ENCODE peak calls at places on chromosomes 11 and 22, in ten cellular contexts. U is right lobe of liver, P is fibroblast of the aortic adventitia, Y is A549, W is heart left ventricle, V is astrocyte of the cerebellum, T is skeletal muscle cell, G is HL-60, H is foreskin fibroblast, E is aorta. D is an unnamed sample.

GRCh38 chr22:44538518-44539315 is 40.7 kb upstream of the RTL6 start:
- DNase-seq in U (no peak), G (no peak), E (no peak), Y (no peak), P (no peak), W (no peak), H (no peak), V (no peak), T (no peak), D (no peak)

GRCh38 chr11:117205211-117205818 is 6.1 kb downstream of the TAGLN start:
- DNase-seq in P (no peak), G (no peak), Y (no peak), U (no peak), E (no peak), H (peak), V (no peak), W (no peak), T (no peak), D (no peak)

GRCh38 chr11:19786644-19787043 is 74.0 kb downstream of the NAV2 start:
- DNase-seq in V (no peak), U (no peak), P (no peak), W (no peak), E (no peak), Y (no peak), G (no peak), H (no peak), T (no peak), D (no peak)

GRCh38 chr11:19938866-19939265 is 221.4 kb downstream of the DBX1 start:
- DNase-seq in P (no peak), G (no peak), W (no peak), E (no peak), V (no peak), T (no peak), U (no peak), Y (no peak), H (no peak), D (no peak)

GRCh38 chr22:29190051-29190450 is 15.6 kb upstream of the EMID1 start:
- DNase-seq in V (no peak), E (no peak), T (no peak), W (no peak), U (peak), H (no peak), G (no peak), Y (no peak), P (no peak), D (no peak)

GRCh38 chr11:17015639-17016125 is 1.5 kb upstream of the PLEKHA7 start:
- DNase-seq in Y (no peak), P (no peak), E (no peak), H (peak), W (no peak), V (no peak), G (no peak), U (no peak), T (peak), D (no peak)

GRCh38 chr22:37275622-37276021 is 6.7 kb upstream of the CYTH4 start:
- DNase-seq in E (no peak), V (no peak), P (no peak), Y (no peak), U (no peak), G (no peak), W (no peak), H (no peak), T (no peak), D (no peak)

GRCh38 chr11:18704045-18704645 is 5.6 kb downstream of the TMEM86A start:
- DNase-seq in Y (no peak), W (no peak), H (no peak), U (no peak), G (no peak), E (no peak), P (no peak), T (no peak), V (no peak), D (no peak)

GRCh38 chr11:62394825-62395538 is 23.9 kb upstream of the SCGB1A1 start:
- DNase-seq in T (peak), G (no peak), U (peak), P (peak), E (peak), Y (peak), W (peak), H (peak), V (peak), D (peak)

GRCh38 chr22:24205438-24206189 is 24.3 kb downstream of the SUSD2 start:
- DNase-seq in Y (no peak), P (no peak), T (no peak), W (no peak), E (no peak), V (no peak), U (no peak), H (no peak), G (no peak), D (no peak)

GRCh38 chr22:24207264-24208011 is 26.2 kb downstream of the SUSD2 start:
- DNase-seq in Y (no peak), U (no peak), H (peak), E (no peak), T (no peak), G (no peak), W (no peak), P (peak), V (no peak), D (no peak)

GRCh38 chr22:24209016-24209415 is 27.7 kb downstream of the SUSD2 start:
- DNase-seq in T (no peak), V (no peak), G (no peak), P (no peak), Y (no peak), U (no peak), H (peak), E (no peak), W (no peak), D (no peak)

GRCh38 chr22:24208012-24208749 is 26.9 kb downstream of the SUSD2 start:
- DNase-seq in T (peak), U (no peak), W (peak), H (peak), V (peak), G (peak), Y (peak), E (no peak), P (peak), D (peak)
- H3K4me3 ChIP-seq in T (no peak), U (no peak), W (no peak), H (no peak), V (no peak), G (no peak), Y (no peak), E (no peak), P (no peak), D (no peak)

GRCh38 chr11:6323291-6323905 is 3.1 kb upstream of the CAVIN3 start:
- DNase-seq in E (no peak), Y (no peak), P (no peak), U (no peak), W (no peak), T (no peak), H (no peak), G (no peak), V (no peak), D (no peak)

GRCh38 chr11:6320411-6321207 is at the start of gene CAVIN3:
- DNase-seq in V (peak), W (peak), E (peak), G (no peak), U (peak), T (peak), H (peak), Y (peak), P (peak), D (peak)

GRCh38 chr11:6321961-6322362 is 1.7 kb upstream of the CAVIN3 start:
- DNase-seq in W (no peak), U (no peak), T (no peak), P (peak), V (no peak), E (no peak), G (no peak), H (peak), Y (no peak), D (peak)

GRCh38 chr11:6319879-6320410 is 356 bp downstream of the CAVIN3 start:
- DNase-seq in U (peak), T (peak), W (peak), Y (peak), G (no peak), V (peak), H (peak), E (peak), P (peak), D (peak)

DNA sequence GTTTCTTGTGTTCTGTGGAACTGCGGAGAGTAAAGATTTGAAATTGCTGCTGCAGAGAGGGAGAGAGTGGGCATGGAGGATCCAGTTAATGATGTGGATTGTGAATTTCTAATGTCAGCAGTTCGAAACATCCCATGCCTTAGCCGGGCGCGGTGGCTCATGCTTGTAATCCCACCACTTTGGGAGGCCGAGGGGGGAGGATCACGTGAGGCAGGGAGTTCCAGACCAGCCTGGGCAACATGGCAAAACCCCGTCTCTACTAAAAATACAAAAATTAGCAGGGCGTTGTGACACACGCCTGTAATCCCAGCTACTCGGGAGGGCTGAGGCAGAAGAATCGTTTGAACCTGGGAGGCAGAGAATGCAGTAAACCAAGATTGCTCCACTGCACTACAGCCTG is 1.1 kb upstream of the CAVIN3 start:
- DNase-seq in E (no peak), Y (no peak), P (no peak), T (no peak), H (peak), W (no peak), G (no peak), U (no peak), V (no peak), D (no peak)
- H3K4me3 ChIP-seq in E (no peak), Y (no peak), P (peak), T (peak), H (peak), W (peak), G (no peak), U (no peak), V (no peak), D (no peak)

GRCh38 chr11:43548921-43549320 is 131.6 kb upstream of the HSD17B12 start:
- DNase-seq in H (no peak), P (no peak), G (no peak), T (no peak), W (no peak), V (no peak), Y (no peak), E (no peak), U (no peak), D (no peak)

GRCh38 chr11:43547900-43548381 is 132.6 kb upstream of the HSD17B12 start:
- DNase-seq in Y (no peak), W (no peak), H (peak), T (no peak), E (no peak), G (no peak), U (no peak), V (no peak), P (no peak), D (no peak)

GRCh38 chr11:43545610-43546009 is 134.9 kb upstream of the HSD17B12 start:
- DNase-seq in G (no peak), U (no peak), P (no peak), Y (no peak), W (no peak), H (no peak), E (no peak), T (no peak), V (no peak), D (no peak)

GRCh38 chr11:43546561-43547410 is 133.8 kb upstream of the HSD17B12 start:
- DNase-seq in Y (no peak), V (no peak), G (no peak), U (no peak), W (no peak), P (no peak), H (no peak), E (no peak), T (no peak), D (no peak)

DNA sequence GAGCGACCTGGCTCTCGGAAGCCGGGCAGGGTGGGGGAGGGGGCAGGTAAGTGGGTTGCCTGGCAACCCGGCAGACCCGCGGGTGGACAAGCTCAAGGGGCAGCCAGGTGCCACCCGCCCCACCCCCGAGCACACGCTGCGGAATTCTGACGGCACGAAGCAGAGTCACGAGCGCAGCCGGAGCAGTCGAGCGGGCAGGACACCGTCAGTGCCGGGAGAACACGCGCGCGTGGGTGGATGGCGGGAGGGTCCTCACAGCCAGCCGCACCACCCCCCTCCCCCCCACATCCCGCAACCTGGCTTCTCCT is 133.2 kb upstream of the HSD17B12 start:
- DNase-seq in W (no peak), U (no peak), G (no peak), P (no peak), Y (no peak), H (peak), E (no peak), T (no peak), V (no peak), D (no peak)
- H3K4me3 ChIP-seq in W (peak), U (no peak), G (no peak), P (no peak), Y (peak), H (no peak), E (no peak), T (peak), V (peak), D (no peak)

GRCh38 chr22:38313384-38313955 is 3.8 kb downstream of the CSNK1E start:
- DNase-seq in W (peak), E (peak), T (peak), P (peak), G (no peak), U (no peak), H (peak), V (peak), Y (no peak), D (peak)
- H3K4me3 ChIP-seq in W (peak), E (no peak), T (peak), P (peak), G (no peak), U (no peak), H (peak), V (peak), Y (peak), D (peak)

DNA sequence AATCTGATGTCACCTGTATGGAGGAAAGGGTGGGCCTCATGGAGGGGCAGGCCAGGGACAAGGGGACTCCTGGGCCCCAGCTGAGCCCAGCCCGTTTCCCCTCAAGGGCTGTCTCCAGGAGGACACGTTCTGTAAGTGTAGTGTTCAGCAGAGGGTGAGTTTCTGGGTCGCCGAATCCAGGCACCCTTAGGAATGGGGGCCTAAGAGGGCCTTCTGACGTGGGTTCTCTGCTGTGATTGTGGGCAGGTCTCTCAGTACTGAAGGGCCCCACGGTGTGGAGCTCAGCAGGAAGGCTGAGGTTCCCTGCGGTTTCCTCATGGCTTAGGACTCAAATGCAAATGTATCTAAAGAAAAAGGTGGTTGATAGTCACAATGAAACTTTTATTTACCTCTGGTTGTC is 6.5 kb downstream of the PTDSS2 start:
- DNase-seq in U (no peak), T (no peak), W (no peak), P (no peak), Y (no peak), V (no peak), H (no peak), E (no peak), G (no peak), D (no peak)
- H3K4me3 ChIP-seq in U (no peak), T (no peak), W (no peak), P (no peak), Y (no peak), V (no peak), H (no peak), E (no peak), G (no peak), D (no peak)

GRCh38 chr11:39651857-39652461 is 1807.5 kb downstream of the LRRC4C start:
- DNase-seq in P (no peak), H (no peak), T (no peak), E (no peak), W (no peak), V (no peak), U (no peak), G (no peak), Y (no peak), D (no peak)
- H3K4me3 ChIP-seq in P (no peak), H (no peak), T (no peak), E (no peak), W (no peak), V (no peak), U (no peak), G (no peak), Y (no peak), D (no peak)

DNA sequence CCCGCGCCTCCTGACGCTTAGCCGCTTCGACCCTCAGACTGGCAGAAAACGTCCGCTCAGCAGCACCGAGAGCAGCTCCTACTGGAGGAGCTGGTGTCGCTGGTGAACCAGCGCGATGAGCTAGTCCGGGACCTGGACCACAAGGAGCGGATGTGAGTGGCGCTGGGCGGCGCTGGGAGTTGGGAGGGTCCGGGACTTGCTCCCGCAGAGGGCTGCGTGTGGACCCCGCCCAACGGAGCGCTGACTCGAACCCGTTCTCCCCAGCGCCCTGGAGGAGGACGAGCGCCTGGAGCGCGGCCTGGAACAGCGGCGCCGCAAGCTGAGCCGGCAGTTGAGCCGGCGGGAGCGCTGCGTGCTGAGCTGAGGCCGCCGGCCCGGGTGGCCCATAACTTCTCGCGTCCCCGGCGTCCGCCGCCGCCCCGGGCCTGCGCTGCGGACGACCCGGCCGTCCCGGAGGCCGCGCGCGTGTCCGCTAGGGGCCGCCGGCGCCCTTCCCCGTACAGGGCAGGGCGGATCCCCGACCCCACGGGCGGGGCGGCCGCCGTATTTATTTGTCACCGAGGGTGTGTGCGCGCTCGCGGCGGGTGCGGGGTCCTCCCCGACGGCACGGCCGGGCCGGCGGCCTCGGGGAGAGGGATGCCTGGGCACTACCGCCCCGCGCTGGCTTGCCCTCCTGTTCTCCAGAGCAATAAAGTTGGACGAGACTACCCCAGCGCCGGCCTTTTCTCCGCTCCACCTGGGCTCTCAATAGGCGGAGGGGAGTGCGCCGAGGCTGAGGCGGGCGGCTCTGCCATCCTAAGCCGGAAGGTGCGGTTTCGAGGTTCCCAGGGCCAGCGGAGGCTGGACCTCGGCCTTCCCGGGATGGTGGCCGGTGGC is 3.4 kb downstream of the KCNK7 start:
- DNase-seq in E (peak), H (peak), W (no peak), G (no peak), T (no peak), P (no peak), V (no peak), Y (no peak), U (peak), D (no peak)
- H3K4me3 ChIP-seq in E (no peak), H (no peak), W (peak), G (no peak), T (no peak), P (no peak), V (no peak), Y (no peak), U (no peak), D (no peak)

D was measured in BJ.